ENCODE peak calls at places on chromosomes 13 and 19, in five cellular contexts. One of them, this sample, is unnamed.

GRCh38 chr19:12163841-12164240 is 945 bp downstream of the ZNF136 start:
- DNase-seq in pancreas: no peak
- DNase-seq in IMR-90: peak
- DNase-seq in suprapubic skin: no peak
- DNase-seq in GM06990: no peak
- DNase-seq in this sample: no peak

GRCh38 chr13:74015137-74015536 is 119.1 kb downstream of the KLF12 start:
- DNase-seq in IMR-90: peak
- DNase-seq in pancreas: no peak
- DNase-seq in GM06990: no peak
- DNase-seq in suprapubic skin: no peak
- DNase-seq in this sample: no peak

GRCh38 chr13:99373436-99373835 is 66.2 kb upstream of the GPR183 start:
- DNase-seq in GM06990: no peak
- DNase-seq in IMR-90: no peak
- DNase-seq in suprapubic skin: no peak
- DNase-seq in pancreas: no peak
- DNase-seq in this sample: no peak

GRCh38 chr19:7018828-7019227 is 2.4 kb downstream of the MBD3L2B start:
- DNase-seq in IMR-90: no peak
- DNase-seq in suprapubic skin: no peak
- DNase-seq in GM06990: no peak
- DNase-seq in pancreas: no peak
- DNase-seq in this sample: no peak

GRCh38 chr13:98761126-98761978 is 8.9 kb upstream of the SLC15A1 start:
- DNase-seq in GM06990: no peak
- DNase-seq in IMR-90: peak
- DNase-seq in pancreas: no peak
- DNase-seq in suprapubic skin: no peak
- DNase-seq in this sample: no peak

GRCh38 chr19:29664753-29665214 is 477 bp upstream of the PLEKHF1 start:
- DNase-seq in GM06990: no peak
- DNase-seq in IMR-90: no peak
- DNase-seq in suprapubic skin: no peak
- DNase-seq in pancreas: no peak
- DNase-seq in this sample: no peak

GRCh38 chr13:41361501-41361900 is 50.4 kb downstream of the NAA16 start:
- DNase-seq in suprapubic skin: no peak
- DNase-seq in IMR-90: peak
- DNase-seq in GM06990: no peak
- DNase-seq in pancreas: no peak
- DNase-seq in this sample: no peak

GRCh38 chr19:8340341-8341096 is 2.5 kb downstream of the KANK3 start:
- DNase-seq in GM06990: no peak
- DNase-seq in pancreas: no peak
- DNase-seq in suprapubic skin: no peak
- DNase-seq in IMR-90: no peak
- DNase-seq in this sample: no peak

GRCh38 chr19:46704379-46705076 is 12.4 kb downstream of the PRKD2 start:
- DNase-seq in suprapubic skin: peak
- DNase-seq in IMR-90: no peak
- DNase-seq in pancreas: peak
- DNase-seq in GM06990: peak
- DNase-seq in this sample: peak

GRCh38 chr19:23436318-23436717 is 41.0 kb upstream of the ZNF91 start:
- DNase-seq in IMR-90: no peak
- DNase-seq in suprapubic skin: no peak
- DNase-seq in pancreas: no peak
- DNase-seq in GM06990: no peak
- DNase-seq in this sample: peak

GRCh38 chr13:34545461-34545860 is 396.6 kb upstream of the NBEA start:
- DNase-seq in suprapubic skin: no peak
- DNase-seq in GM06990: no peak
- DNase-seq in pancreas: no peak
- DNase-seq in IMR-90: no peak
- DNase-seq in this sample: no peak

GRCh38 chr19:3010871-3011270 is 18.2 kb downstream of the TLE2 start:
- DNase-seq in suprapubic skin: no peak
- DNase-seq in GM06990: no peak
- DNase-seq in IMR-90: no peak
- DNase-seq in pancreas: no peak
- DNase-seq in this sample: no peak

GRCh38 chr19:765179-765738 is 14.3 kb downstream of the MISP start:
- DNase-seq in pancreas: no peak
- DNase-seq in suprapubic skin: no peak
- DNase-seq in IMR-90: no peak
- DNase-seq in GM06990: no peak
- DNase-seq in this sample: no peak

GRCh38 chr13:113080361-113080831 is 25.2 kb upstream of the F7 start:
- DNase-seq in suprapubic skin: no peak
- DNase-seq in GM06990: no peak
- DNase-seq in pancreas: peak
- DNase-seq in IMR-90: no peak
- DNase-seq in this sample: no peak

GRCh38 chr19:2361259-2362038 is 1.4 kb downstream of the TMPRSS9 start:
- DNase-seq in GM06990: no peak
- DNase-seq in suprapubic skin: no peak
- DNase-seq in pancreas: no peak
- DNase-seq in IMR-90: no peak
- DNase-seq in this sample: no peak

GRCh38 chr19:30327331-30327730 is 44.9 kb upstream of the ZNF536 start:
- DNase-seq in GM06990: no peak
- DNase-seq in pancreas: no peak
- DNase-seq in IMR-90: no peak
- DNase-seq in suprapubic skin: peak
- DNase-seq in this sample: no peak

GRCh38 chr13:40662866-40663265 is 3.6 kb downstream of the FOXO1 start:
- DNase-seq in IMR-90: no peak
- DNase-seq in suprapubic skin: no peak
- DNase-seq in pancreas: no peak
- DNase-seq in GM06990: peak
- DNase-seq in this sample: peak

GRCh38 chr13:111962431-111962891 is 104.5 kb upstream of the SOX1 start:
- DNase-seq in IMR-90: no peak
- DNase-seq in suprapubic skin: no peak
- DNase-seq in GM06990: no peak
- DNase-seq in pancreas: no peak
- DNase-seq in this sample: no peak

GRCh38 chr13:112434032-112434431 is 57.9 kb downstream of the SPACA7 start:
- DNase-seq in pancreas: no peak
- DNase-seq in suprapubic skin: no peak
- DNase-seq in GM06990: no peak
- DNase-seq in IMR-90: no peak
- DNase-seq in this sample: no peak

GRCh38 chr13:113544071-113544891 is 40.3 kb upstream of the TFDP1 start:
- DNase-seq in suprapubic skin: no peak
- DNase-seq in pancreas: no peak
- DNase-seq in IMR-90: no peak
- DNase-seq in GM06990: no peak
- DNase-seq in this sample: no peak

GRCh38 chr13:75050419-75051066 is 431.4 kb downstream of the TBC1D4 start:
- DNase-seq in pancreas: no peak
- DNase-seq in GM06990: no peak
- DNase-seq in IMR-90: peak
- DNase-seq in suprapubic skin: no peak
- DNase-seq in this sample: no peak

GRCh38 chr19:46426506-46427162 is 2.1 kb downstream of the PNMA8C start:
- DNase-seq in IMR-90: peak
- DNase-seq in pancreas: peak
- DNase-seq in suprapubic skin: no peak
- DNase-seq in GM06990: no peak
- DNase-seq in this sample: peak

GRCh38 chr19:44509478-44509877 is 9.2 kb upstream of the ZNF180 start:
- DNase-seq in GM06990: no peak
- DNase-seq in suprapubic skin: no peak
- DNase-seq in IMR-90: no peak
- DNase-seq in pancreas: no peak
- DNase-seq in this sample: no peak

GRCh38 chr19:43697295-43697694 is 18.6 kb upstream of the IRGC start:
- DNase-seq in suprapubic skin: no peak
- DNase-seq in pancreas: no peak
- DNase-seq in GM06990: no peak
- DNase-seq in IMR-90: no peak
- DNase-seq in this sample: no peak

GRCh38 chr19:1045247-1045603 is 5.3 kb downstream of the ABCA7 start:
- DNase-seq in GM06990: peak
- DNase-seq in suprapubic skin: no peak
- DNase-seq in IMR-90: no peak
- DNase-seq in pancreas: peak
- DNase-seq in this sample: peak

GRCh38 chr13:42110410-42111155 is 62.1 kb downstream of the DGKH start:
- DNase-seq in suprapubic skin: no peak
- DNase-seq in pancreas: no peak
- DNase-seq in GM06990: peak
- DNase-seq in IMR-90: peak
- DNase-seq in this sample: peak

GRCh38 chr13:98155475-98156111 is 12.7 kb downstream of the FARP1 start:
- DNase-seq in pancreas: no peak
- DNase-seq in suprapubic skin: no peak
- DNase-seq in GM06990: no peak
- DNase-seq in IMR-90: peak
- DNase-seq in this sample: no peak

GRCh38 chr19:19561946-19562664 is 24.0 kb downstream of the CILP2 start:
- DNase-seq in suprapubic skin: no peak
- DNase-seq in IMR-90: no peak
- DNase-seq in pancreas: no peak
- DNase-seq in GM06990: no peak
- DNase-seq in this sample: no peak

GRCh38 chr13:51674276-51674675 is 90.0 kb downstream of the WDFY2 start:
- DNase-seq in suprapubic skin: peak
- DNase-seq in IMR-90: no peak
- DNase-seq in GM06990: no peak
- DNase-seq in pancreas: peak
- DNase-seq in this sample: no peak

GRCh38 chr19:28242317-28242927 is 970.5 kb downstream of the UQCRFS1 start:
- DNase-seq in GM06990: no peak
- DNase-seq in IMR-90: no peak
- DNase-seq in suprapubic skin: no peak
- DNase-seq in pancreas: no peak
- DNase-seq in this sample: peak

GRCh38 chr13:114140909-114141255 is 8.5 kb upstream of the RASA3 start:
- DNase-seq in IMR-90: no peak
- DNase-seq in pancreas: no peak
- DNase-seq in suprapubic skin: no peak
- DNase-seq in GM06990: peak
- DNase-seq in this sample: peak

GRCh38 chr13:58994778-58995177 is 1169.0 kb downstream of the DIAPH3 start:
- DNase-seq in suprapubic skin: no peak
- DNase-seq in IMR-90: no peak
- DNase-seq in pancreas: no peak
- DNase-seq in GM06990: no peak
- DNase-seq in this sample: no peak
- TF ChIP-seq CTCF in suprapubic skin: no peak
- TF ChIP-seq CTCF in IMR-90: no peak
- TF ChIP-seq CTCF in pancreas: no peak
- TF ChIP-seq CTCF in GM06990: peak
- TF ChIP-seq CTCF in this sample: no peak

DNA sequence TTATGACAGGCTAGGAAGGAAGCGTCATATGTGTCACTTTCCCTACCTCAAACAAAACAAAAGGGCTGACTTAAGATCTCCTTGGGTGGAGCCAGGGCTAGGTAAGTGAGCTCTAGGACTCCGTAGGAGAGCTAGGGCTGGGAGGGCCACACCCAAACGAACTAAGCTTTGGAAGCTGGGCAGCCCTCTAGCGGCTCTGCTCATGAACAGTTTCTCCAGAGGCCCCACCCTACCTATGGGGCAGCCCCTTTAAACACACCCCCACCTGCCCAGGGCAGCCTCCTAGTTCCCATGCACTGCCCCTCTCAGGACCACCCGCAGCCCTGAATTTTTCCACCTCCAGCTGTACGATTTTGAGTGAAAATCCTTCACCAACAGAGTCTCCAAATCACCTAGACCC is 3.5 kb downstream of the PEG3 start:
- DNase-seq in pancreas: peak
- DNase-seq in GM06990: no peak
- DNase-seq in IMR-90: no peak
- DNase-seq in suprapubic skin: no peak
- DNase-seq in this sample: no peak
- TF ChIP-seq CTCF in pancreas: no peak
- TF ChIP-seq CTCF in GM06990: no peak
- TF ChIP-seq CTCF in IMR-90: no peak
- TF ChIP-seq CTCF in suprapubic skin: no peak
- TF ChIP-seq CTCF in this sample: no peak

GRCh38 chr13:20311022-20311421 is 78.9 kb upstream of the GJB6 start:
- DNase-seq in pancreas: no peak
- DNase-seq in suprapubic skin: no peak
- DNase-seq in IMR-90: no peak
- DNase-seq in GM06990: no peak
- DNase-seq in this sample: no peak

GRCh38 chr13:20303636-20304035 is 71.5 kb upstream of the GJB6 start:
- DNase-seq in pancreas: no peak
- DNase-seq in suprapubic skin: no peak
- DNase-seq in GM06990: no peak
- DNase-seq in IMR-90: no peak
- DNase-seq in this sample: no peak

GRCh38 chr13:20306039-20306438 is 73.9 kb upstream of the GJB6 start:
- DNase-seq in GM06990: no peak
- DNase-seq in pancreas: no peak
- DNase-seq in suprapubic skin: no peak
- DNase-seq in IMR-90: no peak
- DNase-seq in this sample: no peak

GRCh38 chr13:20301391-20302071 is 69.4 kb upstream of the GJB6 start:
- DNase-seq in pancreas: no peak
- DNase-seq in GM06990: no peak
- DNase-seq in IMR-90: no peak
- DNase-seq in suprapubic skin: no peak
- DNase-seq in this sample: peak

GRCh38 chr13:20305587-20305986 is 73.5 kb upstream of the GJB6 start:
- DNase-seq in GM06990: no peak
- DNase-seq in IMR-90: no peak
- DNase-seq in pancreas: no peak
- DNase-seq in suprapubic skin: no peak
- DNase-seq in this sample: no peak
- TF ChIP-seq CTCF in GM06990: peak
- TF ChIP-seq CTCF in IMR-90: no peak
- TF ChIP-seq CTCF in pancreas: no peak
- TF ChIP-seq CTCF in suprapubic skin: no peak
- TF ChIP-seq CTCF in this sample: no peak

DNA sequence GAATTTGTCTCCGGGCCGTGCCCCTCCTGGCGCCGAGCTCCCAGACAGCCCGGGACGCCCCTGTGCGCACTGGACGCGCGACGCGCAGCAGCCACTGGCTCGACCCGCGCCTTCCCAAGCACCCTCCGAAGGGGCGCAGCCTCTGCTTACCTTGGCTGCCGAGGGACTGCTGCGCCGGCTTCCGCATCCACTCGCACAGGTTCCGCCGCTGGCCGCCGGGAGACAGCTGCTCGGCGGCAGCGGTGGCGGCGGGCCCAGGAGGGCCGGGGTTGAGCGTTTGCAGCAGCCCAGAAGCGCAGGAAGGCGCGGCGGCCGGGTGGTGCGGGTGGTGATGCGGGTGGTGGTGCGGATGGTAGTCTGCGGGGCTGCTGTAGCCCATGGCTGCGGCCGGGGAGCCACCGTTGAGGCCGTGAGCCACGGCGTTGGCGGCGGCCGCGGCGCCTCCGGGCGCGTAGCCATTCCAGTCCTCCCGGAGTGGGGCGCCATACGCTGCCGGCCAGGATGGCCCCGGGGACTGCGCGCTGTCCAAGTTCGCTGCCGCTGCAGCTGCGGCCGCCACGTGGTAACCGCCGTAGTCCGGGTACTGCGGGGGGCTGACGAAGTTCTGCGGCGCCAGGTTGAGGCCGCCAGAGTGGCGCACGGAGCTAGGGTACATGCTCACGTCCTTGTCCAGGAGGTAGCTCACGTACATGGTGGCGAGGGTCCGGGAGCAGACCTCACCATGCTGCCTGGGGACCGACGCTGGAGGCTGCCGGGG is 621 bp downstream of the CDX2 start:
- DNase-seq in IMR-90: no peak
- DNase-seq in GM06990: no peak
- DNase-seq in pancreas: peak
- DNase-seq in suprapubic skin: no peak
- DNase-seq in this sample: no peak
- TF ChIP-seq CTCF in IMR-90: no peak
- TF ChIP-seq CTCF in GM06990: no peak
- TF ChIP-seq CTCF in pancreas: no peak
- TF ChIP-seq CTCF in suprapubic skin: no peak
- TF ChIP-seq CTCF in this sample: no peak